ENCODE peak calls at places on chromosomes 11 and 22, in seven cellular contexts. E is GM23338, V is aorta, C is heart left ventricle, G is heart right ventricle, I is Panc1, J is upper lobe of right lung. X is an unnamed sample.

GRCh38 chr11:79081441-79082124 is 359.2 kb downstream of the TENM4 start:
- DNase-seq in E (no peak), I (no peak), J (no peak), C (no peak), G (no peak), V (no peak), X (no peak)

GRCh38 chr11:128599729-128600128 is 12.4 kb upstream of the ETS1 start:
- DNase-seq in J (no peak), E (no peak), I (no peak), G (no peak), V (no peak), C (no peak), X (no peak)

GRCh38 chr11:6194065-6194581 is 4.9 kb upstream of the OR52W1 start:
- DNase-seq in G (no peak), I (no peak), E (no peak), V (no peak), J (no peak), C (no peak), X (no peak)

GRCh38 chr11:30585067-30585891 is 874 bp downstream of the MPPED2 start:
- DNase-seq in G (peak), I (no peak), V (peak), C (peak), E (peak), J (peak), X (no peak)

GRCh38 chr11:57094206-57094940 is 87.4 kb upstream of the LRRC55 start:
- DNase-seq in I (no peak), V (no peak), E (no peak), J (no peak), G (no peak), C (no peak), X (no peak)

GRCh38 chr11:116357769-116358544 is 414.8 kb downstream of the BUD13 start:
- DNase-seq in C (no peak), I (no peak), J (peak), E (peak), G (no peak), V (peak), X (peak)

GRCh38 chr11:1203505-1204271 is 19.2 kb upstream of the MUC5B start:
- DNase-seq in E (no peak), V (peak), I (no peak), C (no peak), J (peak), G (peak), X (peak)

GRCh38 chr11:561148-562003 is 606 bp downstream of the RASSF7 start:
- DNase-seq in J (peak), C (peak), E (peak), V (no peak), G (no peak), I (no peak), X (peak)

GRCh38 chr11:40986320-40986719 is 473.1 kb downstream of the LRRC4C start:
- DNase-seq in I (no peak), V (no peak), J (no peak), G (no peak), E (no peak), C (no peak), X (no peak)

DNA sequence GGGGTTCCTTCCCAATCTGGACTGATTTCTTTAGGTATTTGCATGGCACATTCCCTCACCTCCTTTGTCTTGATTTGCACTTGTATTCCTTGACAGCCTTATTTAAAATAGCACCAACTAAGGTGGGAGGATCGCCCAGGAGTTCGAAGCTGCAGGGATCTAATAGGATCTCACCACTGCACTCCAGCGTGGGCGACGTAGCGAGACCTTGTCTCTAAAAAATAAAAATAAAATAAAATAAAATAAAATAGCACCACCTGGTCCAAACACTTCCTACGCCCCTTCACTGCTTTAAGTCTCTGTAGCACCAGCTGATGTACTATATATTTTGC is 775 bp downstream of the SLC2A11 start:
- DNase-seq in J (no peak), E (no peak), G (no peak), C (no peak), I (no peak), V (no peak), X (no peak)
- H3K27ac ChIP-seq in J (no peak), E (peak), G (peak), C (peak), I (peak), V (no peak), X (peak)

GRCh38 chr11:34671117-34671516 is 50.2 kb downstream of the EHF start:
- DNase-seq in E (no peak), J (no peak), G (no peak), V (no peak), C (no peak), I (no peak), X (no peak)

GRCh38 chr11:34667810-34668582 is 47.1 kb downstream of the EHF start:
- DNase-seq in J (no peak), V (no peak), I (no peak), E (no peak), C (no peak), G (no peak), X (no peak)

GRCh38 chr11:34668583-34669053 is 47.7 kb downstream of the EHF start:
- DNase-seq in J (no peak), E (no peak), G (no peak), I (no peak), C (no peak), V (no peak), X (no peak)

GRCh38 chr11:34669458-34669857 is 48.6 kb downstream of the EHF start:
- DNase-seq in E (no peak), C (no peak), V (no peak), I (no peak), G (no peak), J (no peak), X (no peak)

GRCh38 chr11:34665077-34665835 is 44.4 kb downstream of the EHF start:
- DNase-seq in I (no peak), G (no peak), E (no peak), C (no peak), V (no peak), J (no peak), X (no peak)
- H3K27ac ChIP-seq in I (no peak), G (no peak), E (no peak), C (no peak), V (no peak), J (no peak), X (no peak)

DNA sequence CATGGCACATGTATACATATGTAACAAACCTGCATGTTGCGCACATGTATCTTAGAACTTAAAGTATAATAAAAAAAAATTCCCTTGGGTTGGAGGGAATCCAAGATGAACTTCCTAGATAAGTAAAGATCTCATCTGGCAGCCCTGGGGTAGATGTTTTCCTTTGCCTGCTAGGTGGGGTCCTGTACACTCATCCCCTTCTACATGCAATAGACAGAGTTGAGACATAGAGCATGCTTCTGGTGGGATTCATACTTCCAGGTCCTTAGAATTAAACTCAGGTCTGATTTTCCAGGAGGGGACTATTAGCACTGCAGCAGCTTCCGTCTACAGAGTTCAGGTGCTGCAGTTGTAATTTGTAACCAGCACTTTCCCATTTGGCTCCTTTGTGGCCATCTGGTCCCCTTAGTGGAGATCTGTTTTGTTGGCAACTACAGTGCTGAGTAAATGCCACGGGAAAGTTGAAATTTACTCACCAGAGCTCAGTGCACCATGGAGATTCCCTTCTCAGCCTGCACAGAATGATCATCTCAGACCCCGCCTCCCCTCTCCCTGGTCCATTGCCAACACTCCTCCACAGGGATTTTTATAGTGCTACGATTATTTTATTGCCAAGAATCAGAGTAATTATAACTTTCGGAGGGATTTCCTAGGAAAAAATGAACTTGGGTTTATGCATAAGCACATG is 220.1 kb upstream of the E2F8 start:
- DNase-seq in C (peak), V (no peak), E (no peak), J (no peak), G (peak), I (no peak), X (peak)
- H3K27ac ChIP-seq in C (no peak), V (no peak), E (no peak), J (no peak), G (no peak), I (no peak), X (no peak)

DNA sequence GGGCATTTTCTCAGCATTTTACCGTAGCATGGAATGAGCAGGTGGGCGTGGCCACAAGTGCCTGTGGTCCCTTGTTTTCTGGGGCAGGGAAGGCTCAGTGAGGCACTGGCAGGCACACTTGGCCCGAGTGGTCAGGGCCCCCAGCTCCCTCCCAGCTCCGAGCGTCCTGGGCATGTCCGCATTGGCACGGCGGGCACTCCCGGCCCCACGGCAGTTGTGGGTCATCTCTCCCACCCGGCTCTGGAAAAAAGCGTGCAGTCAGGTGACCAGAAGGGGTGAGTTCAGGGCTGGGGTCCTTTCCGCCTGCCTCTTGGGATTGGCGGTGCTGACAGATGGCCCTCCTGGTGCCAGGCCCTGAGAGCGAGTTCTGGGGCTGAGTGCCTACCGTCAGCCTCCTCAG is 55.8 kb downstream of the GRAMD4 start:
- DNase-seq in I (no peak), C (no peak), V (no peak), G (no peak), J (no peak), E (no peak), X (no peak)
- H3K27ac ChIP-seq in I (no peak), C (peak), V (no peak), G (peak), J (no peak), E (no peak), X (no peak)

DNA sequence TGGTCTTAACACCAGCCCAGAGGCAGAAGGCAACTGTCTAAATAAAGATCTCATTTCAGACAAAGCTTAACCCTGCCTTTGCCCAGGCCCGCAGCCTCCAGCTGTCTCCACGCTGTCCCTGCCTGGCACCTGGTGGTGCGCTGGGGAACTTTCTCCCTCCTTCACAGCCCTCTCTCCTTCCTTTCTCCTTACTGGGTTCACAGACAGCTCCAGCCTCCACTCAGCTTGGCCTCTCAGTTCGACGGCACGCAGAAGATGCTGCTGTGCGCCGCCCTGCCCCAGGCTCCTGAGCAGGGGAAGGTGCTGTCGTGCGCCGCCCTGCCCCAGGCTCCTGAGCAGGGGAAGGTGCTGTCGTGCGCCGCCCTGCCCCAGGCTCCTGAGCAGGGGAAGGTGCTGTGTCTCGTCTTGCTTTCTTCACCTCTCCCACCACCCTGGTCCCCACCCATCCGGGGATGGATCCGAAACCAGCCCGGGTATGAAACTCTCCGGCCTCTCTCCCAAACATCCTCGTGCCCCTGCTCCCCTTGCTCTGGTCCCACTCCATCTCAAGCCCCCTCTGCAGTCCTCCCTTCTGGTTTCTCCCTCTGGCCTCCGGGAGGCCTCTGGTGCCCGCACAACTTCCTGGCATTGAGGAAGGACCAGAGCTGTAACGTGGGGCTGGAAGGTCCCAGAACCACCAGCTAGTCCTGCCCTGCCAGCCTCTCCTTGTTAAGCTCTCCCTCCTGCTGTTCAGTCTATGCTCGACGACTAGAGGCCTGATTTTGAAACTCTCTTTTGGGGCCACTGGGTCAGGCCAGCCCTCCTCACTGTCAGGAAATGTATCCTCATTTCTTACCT is 22.9 kb upstream of the JAM3 start:
- DNase-seq in J (peak), C (no peak), I (no peak), G (peak), E (peak), V (no peak), X (no peak)
- H3K27ac ChIP-seq in J (no peak), C (peak), I (no peak), G (no peak), E (no peak), V (peak), X (no peak)